ENCODE peak calls at places on chromosomes 7 and 10, in nine cellular contexts. G is stimulated activated CD4-positive, alpha-beta T cell treated with anti-CD3 and anti-CD28 coated beads, Interleukin-2, amount 100 ng/mL, for 48 hours; Y is activated CD4-positive, alpha-beta T cell treated with anti-CD3 and anti-CD28 coated beads, Interleukin-2, amount 10 ng/mL, durations not matched to agents 24 days and 14 days; Z is prostate gland; F is NCI-H1105 treated with DMSO at 0.1 percent for 48 hours; T is CD8-positive, alpha-beta T cell; K is EL; I is heart left ventricle; U is CD4-positive, alpha-beta memory T cell. J is an unnamed sample.

GRCh38 chr10:60798031-60798430 is 19.8 kb downstream of the CDK1 start:
- DNase-seq in G (no peak), Y (no peak), Z (no peak), F (no peak), T (no peak), K (peak), I (no peak), U (no peak), J (no peak)

GRCh38 chr7:124751017-124751416 is 14.6 kb downstream of the GPR37 start:
- DNase-seq in G (no peak), Y (no peak), Z (no peak), F (no peak), T (no peak), K (no peak), I (no peak), U (no peak), J (no peak)

GRCh38 chr7:14009453-14010418 is 20.3 kb upstream of the ETV1 start:
- DNase-seq in G (no peak), Y (no peak), Z (no peak), F (no peak), T (no peak), K (no peak), I (no peak), U (no peak), J (no peak)

GRCh38 chr10:99619090-99619800 is 994 bp downstream of the SLC25A28 start:
- DNase-seq in G (no peak), Y (peak), Z (no peak), F (no peak), T (no peak), K (peak), I (no peak), U (no peak), J (no peak)

GRCh38 chr7:132739271-132739955 is 163.1 kb upstream of the PLXNA4 start:
- DNase-seq in G (no peak), Y (no peak), Z (no peak), F (no peak), T (no peak), K (peak), I (peak), U (no peak), J (no peak)

GRCh38 chr7:129841465-129841864 is 111.3 kb downstream of the UBE2H start:
- DNase-seq in G (no peak), Y (no peak), Z (no peak), F (no peak), T (no peak), K (no peak), I (no peak), U (no peak), J (no peak)

GRCh38 chr7:29214816-29215215 is 20.2 kb downstream of the CHN2 start:
- DNase-seq in G (no peak), Y (no peak), Z (no peak), F (no peak), T (no peak), K (no peak), I (peak), U (no peak), J (no peak)

GRCh38 chr7:95766086-95766485 is 6.3 kb upstream of the DYNC1I1 start:
- DNase-seq in G (no peak), Y (no peak), Z (no peak), F (no peak), T (no peak), K (no peak), I (no peak), U (no peak), J (no peak)

GRCh38 chr7:19749658-19750057 is 23.8 kb downstream of the TMEM196 start:
- DNase-seq in G (no peak), Y (no peak), Z (no peak), F (no peak), T (no peak), K (peak), I (no peak), U (no peak), J (no peak)

GRCh38 chr10:124050021-124051015 is 43.1 kb downstream of the CHST15 start:
- DNase-seq in G (no peak), Y (no peak), Z (no peak), F (no peak), T (no peak), K (no peak), I (no peak), U (no peak), J (no peak)

GRCh38 chr7:47497367-47498096 is 84.4 kb downstream of the TNS3 start:
- DNase-seq in G (no peak), Y (no peak), Z (no peak), F (no peak), T (no peak), K (no peak), I (no peak), U (no peak), J (no peak)

GRCh38 chr10:67015225-67015624 is 89.4 kb downstream of the LRRTM3 start:
- DNase-seq in G (no peak), Y (no peak), Z (no peak), F (no peak), T (no peak), K (no peak), I (no peak), U (no peak), J (no peak)

GRCh38 chr10:88117227-88117626 is 253.8 kb downstream of the PTEN start:
- DNase-seq in G (peak), Y (peak), Z (no peak), F (no peak), T (no peak), K (no peak), I (no peak), U (no peak), J (no peak)

GRCh38 chr7:118214051-118214832 is 10.3 kb upstream of the ANKRD7 start:
- DNase-seq in G (peak), Y (peak), Z (peak), F (peak), T (peak), K (peak), I (peak), U (peak), J (peak)

GRCh38 chr7:155178096-155178495 is 108.0 kb downstream of the HTR5A start:
- DNase-seq in G (no peak), Y (no peak), Z (no peak), F (no peak), T (no peak), K (no peak), I (no peak), U (no peak), J (no peak)

GRCh38 chr7:87628780-87629569 is 777 bp downstream of the RUNDC3B start:
- DNase-seq in G (peak), Y (peak), Z (peak), F (peak), T (peak), K (peak), I (peak), U (peak), J (peak)

GRCh38 chr10:114281006-114281405 is 42.0 kb downstream of the VWA2 start:
- DNase-seq in G (no peak), Y (no peak), Z (no peak), F (no peak), T (no peak), K (no peak), I (peak), U (no peak), J (no peak)

GRCh38 chr10:131653550-131654470 is 247.0 kb upstream of the PPP2R2D start:
- DNase-seq in G (no peak), Y (no peak), Z (no peak), F (no peak), T (no peak), K (no peak), I (no peak), U (no peak), J (no peak)

GRCh38 chr10:86598151-86598550 is 56.2 kb upstream of the OPN4 start:
- DNase-seq in G (no peak), Y (no peak), Z (no peak), F (no peak), T (no peak), K (no peak), I (no peak), U (no peak), J (no peak)

GRCh38 chr10:63631971-63632370 is 110.8 kb downstream of the REEP3 start:
- DNase-seq in G (no peak), Y (no peak), Z (no peak), F (no peak), T (no peak), K (no peak), I (no peak), U (no peak), J (no peak)

GRCh38 chr7:71580027-71580426 is 448.1 kb downstream of the GALNT17 start:
- DNase-seq in G (no peak), Y (no peak), Z (no peak), F (no peak), T (no peak), K (no peak), I (no peak), U (no peak), J (no peak)

GRCh38 chr10:69515699-69516547 is 57.3 kb downstream of the NEUROG3 start:
- DNase-seq in G (peak), Y (peak), Z (peak), F (peak), T (peak), K (peak), I (peak), U (peak), J (peak)

GRCh38 chr7:4531236-4531635 is 150.9 kb upstream of the FOXK1 start:
- DNase-seq in G (no peak), Y (no peak), Z (no peak), F (no peak), T (no peak), K (no peak), I (no peak), U (no peak), J (no peak)

GRCh38 chr10:92897916-92898315 is 49.6 kb downstream of the EXOC6 start:
- DNase-seq in G (no peak), Y (no peak), Z (no peak), F (no peak), T (no peak), K (peak), I (no peak), U (no peak), J (no peak)

GRCh38 chr7:123169065-123169464 is 30.7 kb downstream of the SLC13A1 start:
- DNase-seq in G (no peak), Y (no peak), Z (no peak), F (no peak), T (no peak), K (no peak), I (no peak), U (peak), J (no peak)

GRCh38 chr10:130425881-130426435 is 289.8 kb downstream of the GLRX3 start:
- DNase-seq in G (no peak), Y (no peak), Z (no peak), F (no peak), T (no peak), K (no peak), I (no peak), U (no peak), J (no peak)

GRCh38 chr10:61877882-61878281 is 23.6 kb upstream of the ARID5B start:
- DNase-seq in G (no peak), Y (no peak), Z (no peak), F (no peak), T (no peak), K (no peak), I (no peak), U (no peak), J (no peak)

GRCh38 chr10:16817125-16818019 is at the start of gene RSU1:
- DNase-seq in G (peak), Y (peak), Z (peak), F (peak), T (peak), K (peak), I (peak), U (peak), J (peak)

GRCh38 chr7:74092964-74093339 is 9.3 kb downstream of the LIMK1 start:
- DNase-seq in G (no peak), Y (no peak), Z (no peak), F (no peak), T (no peak), K (no peak), I (peak), U (no peak), J (no peak)

GRCh38 chr10:68562666-68563522 is 2.8 kb downstream of the TET1 start:
- DNase-seq in G (no peak), Y (peak), Z (no peak), F (peak), T (no peak), K (peak), I (no peak), U (no peak), J (no peak)